ENCODE peak calls at places on chromosomes 13 and 19, in five cellular contexts. P, J, G, T and O are unnamed samples.

GRCh38 chr13:41609828-41610227 is 152.5 kb downstream of the RGCC start:
- DNase-seq in P (no peak), J (no peak), G (no peak), T (no peak), O (no peak)

GRCh38 chr13:52353116-52353718 is 52.8 kb downstream of the THSD1 start:
- DNase-seq in P (no peak), J (no peak), G (no peak), T (no peak), O (no peak)

GRCh38 chr19:2041686-2042484 is 9.2 kb downstream of the MKNK2 start:
- DNase-seq in P (peak), J (peak), G (peak), T (peak), O (peak)

GRCh38 chr19:34145741-34146202 is 26.5 kb upstream of the LSM14A start:
- DNase-seq in P (peak), J (peak), G (peak), T (no peak), O (peak)

GRCh38 chr13:18232994-18233782 is 948.4 kb downstream of the TUBA3C start:
- DNase-seq in P (no peak), J (no peak), G (no peak), T (no peak), O (no peak)

GRCh38 chr13:40190656-40191100 is 475.8 kb downstream of the FOXO1 start:
- DNase-seq in P (no peak), J (peak), G (peak), T (peak), O (no peak)

GRCh38 chr13:98457053-98457452 is 119.9 kb downstream of the STK24 start:
- DNase-seq in P (no peak), J (no peak), G (no peak), T (no peak), O (no peak)

GRCh38 chr13:110018009-110018408 is 231.6 kb upstream of the IRS2 start:
- DNase-seq in P (no peak), J (no peak), G (no peak), T (no peak), O (no peak)

GRCh38 chr13:23656637-23657036 is 86.4 kb downstream of the TNFRSF19 start:
- DNase-seq in P (no peak), J (peak), G (no peak), T (peak), O (peak)

GRCh38 chr19:5790573-5791520 is at the start of gene DUS3L:
- DNase-seq in P (peak), J (peak), G (peak), T (peak), O (peak)
- TF ChIP-seq POLR2A in P (peak), J (peak), G (peak), T (no peak), O (peak)

GRCh38 chr19:30287973-30288372 is 84.2 kb upstream of the ZNF536 start:
- DNase-seq in P (no peak), J (no peak), G (no peak), T (no peak), O (no peak)

GRCh38 chr19:30284885-30285284 is 87.3 kb upstream of the ZNF536 start:
- DNase-seq in P (no peak), J (no peak), G (no peak), T (no peak), O (no peak)

GRCh38 chr19:30287259-30287658 is 84.9 kb upstream of the ZNF536 start:
- DNase-seq in P (no peak), J (no peak), G (no peak), T (no peak), O (no peak)

GRCh38 chr19:30284209-30284608 is 88.0 kb upstream of the ZNF536 start:
- DNase-seq in P (no peak), J (no peak), G (no peak), T (no peak), O (no peak)

GRCh38 chr19:30286378-30286777 is 85.8 kb upstream of the ZNF536 start:
- DNase-seq in P (no peak), J (no peak), G (no peak), T (no peak), O (no peak)
- TF ChIP-seq POLR2A in P (no peak), J (no peak), G (no peak), T (no peak), O (no peak)

DNA sequence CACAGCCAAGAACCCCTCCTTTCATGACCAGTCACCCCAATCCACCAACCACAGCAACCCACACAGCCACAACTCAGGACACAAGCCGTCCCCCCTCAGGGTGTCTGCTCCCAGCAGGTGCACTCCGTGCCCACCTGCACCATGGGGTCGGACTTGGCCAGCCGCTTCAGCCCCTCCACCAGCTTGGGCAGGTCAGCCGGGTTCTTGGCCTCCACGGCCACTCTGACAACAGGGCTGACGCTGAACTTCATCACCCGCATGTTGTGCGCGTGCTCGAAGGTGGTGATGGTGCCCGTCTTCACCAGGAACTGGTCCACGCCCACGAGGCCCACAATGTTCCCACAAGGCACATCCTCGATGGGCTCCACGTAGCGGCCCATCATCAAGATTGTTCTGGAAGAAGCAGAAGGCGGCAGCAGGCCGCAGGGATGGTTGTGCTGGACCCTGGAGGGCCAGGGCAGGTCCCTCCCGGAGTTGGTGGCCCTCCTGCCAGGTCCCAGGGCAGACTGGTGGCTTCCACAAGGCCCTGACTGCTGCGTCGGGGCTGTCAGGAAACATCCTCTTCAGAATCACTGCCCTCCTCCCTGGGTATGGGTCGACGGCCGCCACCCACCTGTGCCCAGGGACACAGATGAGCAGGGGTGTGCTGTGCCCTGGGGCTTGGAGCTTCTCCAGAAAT is 5.5 kb downstream of the EEF2 start:
- DNase-seq in P (no peak), J (no peak), G (no peak), T (no peak), O (no peak)
- TF ChIP-seq POLR2A in P (no peak), J (no peak), G (no peak), T (no peak), O (no peak)

GRCh38 chr19:10797541-10798256 is 38.3 kb downstream of the TMED1 start:
- DNase-seq in P (no peak), J (no peak), G (no peak), T (no peak), O (no peak)
- TF ChIP-seq POLR2A in P (no peak), J (no peak), G (no peak), T (no peak), O (no peak)

DNA sequence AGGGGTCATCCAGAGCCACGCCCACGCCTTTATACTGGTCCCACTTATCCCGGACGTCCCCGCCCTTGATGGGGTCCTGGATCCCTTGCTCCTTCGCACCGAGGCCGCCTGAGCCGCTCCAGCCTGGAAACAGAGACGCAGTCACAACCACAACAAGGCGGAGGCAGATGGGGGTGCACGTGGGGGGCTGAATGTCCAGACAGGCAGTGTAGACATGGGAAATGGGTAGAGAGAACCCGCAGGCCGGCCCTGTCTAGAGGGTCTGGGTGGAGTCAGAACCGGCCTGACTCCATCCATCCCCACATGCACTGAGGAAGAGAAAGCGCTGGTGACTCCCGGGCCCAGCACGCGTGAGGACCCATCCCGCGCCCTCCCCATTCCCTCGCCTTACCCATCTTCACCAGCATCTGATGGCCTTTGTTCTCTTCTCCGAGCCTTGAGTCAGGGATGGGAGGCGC is 23.0 kb downstream of the CHERP start:
- DNase-seq in P (no peak), J (no peak), G (no peak), T (no peak), O (no peak)
- TF ChIP-seq POLR2A in P (no peak), J (no peak), G (no peak), T (no peak), O (no peak)

DNA sequence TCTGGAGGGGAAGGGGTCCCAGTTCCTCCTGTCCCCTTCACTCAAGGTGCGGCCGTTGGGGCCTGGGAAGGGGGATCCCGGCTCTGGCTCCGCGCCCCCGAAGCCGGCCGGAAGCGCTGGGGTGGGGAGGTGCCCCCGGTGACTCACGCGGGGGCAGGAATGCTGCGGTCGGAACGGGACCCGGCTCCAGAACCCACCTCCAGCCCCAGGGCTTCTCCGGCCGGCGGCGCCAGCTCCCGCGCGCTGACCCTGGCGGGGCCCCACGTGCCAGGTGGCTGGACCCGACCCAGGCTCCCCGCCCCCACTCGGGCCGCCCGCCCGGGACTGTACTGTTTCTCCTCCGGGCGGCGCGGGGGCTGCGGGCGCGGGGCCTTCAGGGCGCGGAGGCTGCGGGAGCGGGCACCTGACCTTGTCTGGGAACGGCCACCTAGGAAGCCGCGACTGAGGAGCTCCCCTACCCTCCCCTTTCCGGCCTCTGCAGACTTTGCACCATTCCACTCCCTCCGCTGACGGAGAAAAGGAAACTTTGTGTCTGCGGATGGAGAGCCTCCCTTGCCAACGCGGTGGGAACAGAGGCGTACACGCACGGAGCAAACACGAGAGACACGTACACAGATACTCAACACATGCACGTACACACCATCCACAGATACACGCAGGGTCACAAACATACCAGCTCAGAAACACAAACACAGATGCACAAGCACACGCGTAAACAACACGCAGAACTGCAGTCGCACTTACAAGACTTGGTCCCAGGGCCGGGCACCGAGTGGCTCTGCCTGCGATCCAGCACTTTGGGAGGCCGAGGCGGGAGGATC is 7.2 kb downstream of the AXL start:
- DNase-seq in P (peak), J (peak), G (peak), T (peak), O (peak)
- TF ChIP-seq POLR2A in P (no peak), J (peak), G (no peak), T (no peak), O (no peak)